ENCODE peak calls at places on chromosomes 2 and 18, in six cellular contexts. One of them, this sample, is unnamed.

GRCh38 chr2:101205521-101205998 is 47.1 kb upstream of the CNOT11 start:
- DNase-seq in neural crest cell: peak; percentile 21
- DNase-seq in B cell: peak; percentile 49
- DNase-seq in stimulated activated CD4-positive, alpha-beta T cell treated with anti-CD3 and anti-CD28 coated beads, Interleukin-1b, Interleukin-23, amount 100 ng/mL, for 1 hour: peak; percentile 1
- DNase-seq in activated naive CD4-positive, alpha-beta T cell: peak; percentile 14
- DNase-seq in germinal center: peak; percentile 21
- DNase-seq in this sample: no peak

GRCh38 chr2:212949786-212950185 is 201.6 kb downstream of the IKZF2 start:
- DNase-seq in germinal center: no peak
- DNase-seq in neural crest cell: no peak
- DNase-seq in B cell: no peak
- DNase-seq in stimulated activated CD4-positive, alpha-beta T cell treated with anti-CD3 and anti-CD28 coated beads, Interleukin-1b, Interleukin-23, amount 100 ng/mL, for 1 hour: no peak
- DNase-seq in activated naive CD4-positive, alpha-beta T cell: no peak
- DNase-seq in this sample: no peak

GRCh38 chr2:20077411-20077940 is 26.0 kb upstream of the LAPTM4A start:
- DNase-seq in germinal center: no peak
- DNase-seq in activated naive CD4-positive, alpha-beta T cell: no peak
- DNase-seq in neural crest cell: no peak
- DNase-seq in B cell: no peak
- DNase-seq in stimulated activated CD4-positive, alpha-beta T cell treated with anti-CD3 and anti-CD28 coated beads, Interleukin-1b, Interleukin-23, amount 100 ng/mL, for 1 hour: no peak
- DNase-seq in this sample: no peak

GRCh38 chr18:44793685-44794084 is 113.0 kb downstream of the SETBP1 start:
- DNase-seq in neural crest cell: no peak
- DNase-seq in activated naive CD4-positive, alpha-beta T cell: no peak
- DNase-seq in stimulated activated CD4-positive, alpha-beta T cell treated with anti-CD3 and anti-CD28 coated beads, Interleukin-1b, Interleukin-23, amount 100 ng/mL, for 1 hour: no peak
- DNase-seq in B cell: no peak
- DNase-seq in germinal center: no peak
- DNase-seq in this sample: no peak

GRCh38 chr18:40179647-40180175 is 1775.3 kb upstream of the PIK3C3 start:
- DNase-seq in neural crest cell: peak; percentile 5
- DNase-seq in B cell: no peak
- DNase-seq in activated naive CD4-positive, alpha-beta T cell: no peak
- DNase-seq in germinal center: no peak
- DNase-seq in stimulated activated CD4-positive, alpha-beta T cell treated with anti-CD3 and anti-CD28 coated beads, Interleukin-1b, Interleukin-23, amount 100 ng/mL, for 1 hour: no peak
- DNase-seq in this sample: no peak

GRCh38 chr2:235384624-235385023 is 109.2 kb upstream of the AGAP1 start:
- DNase-seq in stimulated activated CD4-positive, alpha-beta T cell treated with anti-CD3 and anti-CD28 coated beads, Interleukin-1b, Interleukin-23, amount 100 ng/mL, for 1 hour: no peak
- DNase-seq in activated naive CD4-positive, alpha-beta T cell: no peak
- DNase-seq in B cell: no peak
- DNase-seq in germinal center: no peak
- DNase-seq in neural crest cell: peak; percentile 66
- DNase-seq in this sample: no peak

GRCh38 chr2:132766573-132766972 is 96.6 kb upstream of the LYPD1 start:
- DNase-seq in B cell: no peak
- DNase-seq in activated naive CD4-positive, alpha-beta T cell: no peak
- DNase-seq in germinal center: no peak
- DNase-seq in neural crest cell: no peak
- DNase-seq in stimulated activated CD4-positive, alpha-beta T cell treated with anti-CD3 and anti-CD28 coated beads, Interleukin-1b, Interleukin-23, amount 100 ng/mL, for 1 hour: no peak
- DNase-seq in this sample: peak; percentile 59

GRCh38 chr2:72077702-72078169 is 69.9 kb downstream of the CYP26B1 start:
- DNase-seq in activated naive CD4-positive, alpha-beta T cell: no peak
- DNase-seq in neural crest cell: no peak
- DNase-seq in stimulated activated CD4-positive, alpha-beta T cell treated with anti-CD3 and anti-CD28 coated beads, Interleukin-1b, Interleukin-23, amount 100 ng/mL, for 1 hour: no peak
- DNase-seq in germinal center: no peak
- DNase-seq in B cell: no peak
- DNase-seq in this sample: no peak

GRCh38 chr18:45107425-45107824 is 426.7 kb downstream of the SETBP1 start:
- DNase-seq in neural crest cell: no peak
- DNase-seq in B cell: no peak
- DNase-seq in stimulated activated CD4-positive, alpha-beta T cell treated with anti-CD3 and anti-CD28 coated beads, Interleukin-1b, Interleukin-23, amount 100 ng/mL, for 1 hour: no peak
- DNase-seq in activated naive CD4-positive, alpha-beta T cell: no peak
- DNase-seq in germinal center: no peak
- DNase-seq in this sample: no peak

GRCh38 chr18:47558110-47558750 is 306.8 kb upstream of the SKOR2 start:
- DNase-seq in neural crest cell: no peak
- DNase-seq in activated naive CD4-positive, alpha-beta T cell: no peak
- DNase-seq in germinal center: no peak
- DNase-seq in B cell: no peak
- DNase-seq in stimulated activated CD4-positive, alpha-beta T cell treated with anti-CD3 and anti-CD28 coated beads, Interleukin-1b, Interleukin-23, amount 100 ng/mL, for 1 hour: no peak
- DNase-seq in this sample: no peak

GRCh38 chr18:49756135-49756534 is 57.2 kb downstream of the ACAA2 start:
- DNase-seq in stimulated activated CD4-positive, alpha-beta T cell treated with anti-CD3 and anti-CD28 coated beads, Interleukin-1b, Interleukin-23, amount 100 ng/mL, for 1 hour: no peak
- DNase-seq in activated naive CD4-positive, alpha-beta T cell: no peak
- DNase-seq in neural crest cell: no peak
- DNase-seq in B cell: no peak
- DNase-seq in germinal center: no peak
- DNase-seq in this sample: no peak

GRCh38 chr2:96912356-96913116 is 42.7 kb upstream of the SEMA4C start:
- DNase-seq in stimulated activated CD4-positive, alpha-beta T cell treated with anti-CD3 and anti-CD28 coated beads, Interleukin-1b, Interleukin-23, amount 100 ng/mL, for 1 hour: no peak
- DNase-seq in neural crest cell: no peak
- DNase-seq in activated naive CD4-positive, alpha-beta T cell: no peak
- DNase-seq in germinal center: no peak
- DNase-seq in B cell: no peak
- DNase-seq in this sample: no peak

GRCh38 chr18:13137041-13137938 is 81.3 kb upstream of the LDLRAD4 start:
- DNase-seq in stimulated activated CD4-positive, alpha-beta T cell treated with anti-CD3 and anti-CD28 coated beads, Interleukin-1b, Interleukin-23, amount 100 ng/mL, for 1 hour: no peak
- DNase-seq in neural crest cell: peak; percentile 20
- DNase-seq in B cell: peak; percentile 71
- DNase-seq in germinal center: peak; percentile 64
- DNase-seq in activated naive CD4-positive, alpha-beta T cell: peak; percentile 21
- DNase-seq in this sample: no peak

GRCh38 chr2:120317916-120318315 is 28.0 kb upstream of the INHBB start:
- DNase-seq in B cell: no peak
- DNase-seq in activated naive CD4-positive, alpha-beta T cell: no peak
- DNase-seq in stimulated activated CD4-positive, alpha-beta T cell treated with anti-CD3 and anti-CD28 coated beads, Interleukin-1b, Interleukin-23, amount 100 ng/mL, for 1 hour: no peak
- DNase-seq in neural crest cell: no peak
- DNase-seq in germinal center: no peak
- DNase-seq in this sample: no peak

GRCh38 chr18:8937112-8937641 is 165.3 kb upstream of the NDUFV2 start:
- DNase-seq in neural crest cell: no peak
- DNase-seq in activated naive CD4-positive, alpha-beta T cell: no peak
- DNase-seq in stimulated activated CD4-positive, alpha-beta T cell treated with anti-CD3 and anti-CD28 coated beads, Interleukin-1b, Interleukin-23, amount 100 ng/mL, for 1 hour: no peak
- DNase-seq in germinal center: no peak
- DNase-seq in B cell: no peak
- DNase-seq in this sample: no peak